ENCODE peak calls at places on chromosomes 16 and 17, in six cellular contexts. One of them, this sample, is unnamed.

GRCh38 chr16:54054237-54054780 is 232.3 kb downstream of the IRX3 start:
- DNase-seq in HepG2: no peak
- DNase-seq in GM12878: no peak
- DNase-seq in GM12891: no peak
- DNase-seq in H1: no peak
- DNase-seq in K562: no peak
- DNase-seq in this sample: no peak

GRCh38 chr16:19507882-19508281 is 14.0 kb downstream of the GDE1 start:
- DNase-seq in HepG2: no peak
- DNase-seq in GM12878: no peak
- DNase-seq in GM12891: no peak
- DNase-seq in H1: no peak
- DNase-seq in K562: no peak
- DNase-seq in this sample: no peak

GRCh38 chr16:60681014-60681413 is 1355.2 kb downstream of the CDH8 start:
- DNase-seq in HepG2: no peak
- DNase-seq in GM12878: no peak
- DNase-seq in GM12891: no peak
- DNase-seq in H1: no peak
- DNase-seq in K562: no peak
- DNase-seq in this sample: no peak

GRCh38 chr17:19978206-19978802 is 676 bp upstream of the AKAP10 start:
- DNase-seq in HepG2: no peak
- DNase-seq in GM12878: peak
- DNase-seq in GM12891: peak
- DNase-seq in H1: no peak
- DNase-seq in K562: no peak
- DNase-seq in this sample: no peak

GRCh38 chr17:2090804-2091534 is 36.1 kb downstream of the HIC1 start:
- DNase-seq in HepG2: no peak
- DNase-seq in GM12878: no peak
- DNase-seq in GM12891: no peak
- DNase-seq in H1: peak
- DNase-seq in K562: peak
- DNase-seq in this sample: no peak

GRCh38 chr17:42706732-42707131 is 24.4 kb downstream of the CNTNAP1 start:
- DNase-seq in HepG2: no peak
- DNase-seq in GM12878: peak
- DNase-seq in GM12891: no peak
- DNase-seq in H1: no peak
- DNase-seq in K562: no peak
- DNase-seq in this sample: no peak

GRCh38 chr16:58451945-58452401 is 48.0 kb upstream of the NDRG4 start:
- DNase-seq in HepG2: peak
- DNase-seq in GM12878: no peak
- DNase-seq in GM12891: no peak
- DNase-seq in H1: no peak
- DNase-seq in K562: no peak
- DNase-seq in this sample: no peak

GRCh38 chr16:15775209-15775608 is 81.6 kb downstream of the MYH11 start:
- DNase-seq in HepG2: no peak
- DNase-seq in GM12878: peak
- DNase-seq in GM12891: no peak
- DNase-seq in H1: no peak
- DNase-seq in K562: no peak
- DNase-seq in this sample: no peak

GRCh38 chr17:62780273-62780672 is 27.8 kb downstream of the MARCHF10 start:
- DNase-seq in HepG2: no peak
- DNase-seq in GM12878: no peak
- DNase-seq in GM12891: no peak
- DNase-seq in H1: no peak
- DNase-seq in K562: no peak
- DNase-seq in this sample: no peak

GRCh38 chr17:266701-267656 is 85.5 kb upstream of the DOC2B start:
- DNase-seq in HepG2: no peak
- DNase-seq in GM12878: no peak
- DNase-seq in GM12891: no peak
- DNase-seq in H1: peak
- DNase-seq in K562: no peak
- DNase-seq in this sample: no peak

GRCh38 chr17:73058022-73058421 is 34.5 kb downstream of the SLC39A11 start:
- DNase-seq in HepG2: no peak
- DNase-seq in GM12878: no peak
- DNase-seq in GM12891: no peak
- DNase-seq in H1: no peak
- DNase-seq in K562: no peak
- DNase-seq in this sample: no peak

GRCh38 chr17:12421646-12422306 is 243.9 kb upstream of the MYOCD start:
- DNase-seq in HepG2: no peak
- DNase-seq in GM12878: no peak
- DNase-seq in GM12891: no peak
- DNase-seq in H1: no peak
- DNase-seq in K562: no peak
- DNase-seq in this sample: no peak

GRCh38 chr16:56932588-56933265 is 785 bp downstream of the HERPUD1 start:
- DNase-seq in HepG2: peak
- DNase-seq in GM12878: no peak
- DNase-seq in GM12891: no peak
- DNase-seq in H1: peak
- DNase-seq in K562: peak
- DNase-seq in this sample: no peak

GRCh38 chr17:7176870-7177209 is 2.3 kb downstream of the ASGR1 start:
- DNase-seq in HepG2: no peak
- DNase-seq in GM12878: no peak
- DNase-seq in GM12891: no peak
- DNase-seq in H1: no peak
- DNase-seq in K562: no peak
- DNase-seq in this sample: peak

GRCh38 chr16:10871157-10871991 is 5.6 kb upstream of the CIITA start:
- DNase-seq in HepG2: peak
- DNase-seq in GM12878: peak
- DNase-seq in GM12891: no peak
- DNase-seq in H1: no peak
- DNase-seq in K562: no peak
- DNase-seq in this sample: no peak

DNA sequence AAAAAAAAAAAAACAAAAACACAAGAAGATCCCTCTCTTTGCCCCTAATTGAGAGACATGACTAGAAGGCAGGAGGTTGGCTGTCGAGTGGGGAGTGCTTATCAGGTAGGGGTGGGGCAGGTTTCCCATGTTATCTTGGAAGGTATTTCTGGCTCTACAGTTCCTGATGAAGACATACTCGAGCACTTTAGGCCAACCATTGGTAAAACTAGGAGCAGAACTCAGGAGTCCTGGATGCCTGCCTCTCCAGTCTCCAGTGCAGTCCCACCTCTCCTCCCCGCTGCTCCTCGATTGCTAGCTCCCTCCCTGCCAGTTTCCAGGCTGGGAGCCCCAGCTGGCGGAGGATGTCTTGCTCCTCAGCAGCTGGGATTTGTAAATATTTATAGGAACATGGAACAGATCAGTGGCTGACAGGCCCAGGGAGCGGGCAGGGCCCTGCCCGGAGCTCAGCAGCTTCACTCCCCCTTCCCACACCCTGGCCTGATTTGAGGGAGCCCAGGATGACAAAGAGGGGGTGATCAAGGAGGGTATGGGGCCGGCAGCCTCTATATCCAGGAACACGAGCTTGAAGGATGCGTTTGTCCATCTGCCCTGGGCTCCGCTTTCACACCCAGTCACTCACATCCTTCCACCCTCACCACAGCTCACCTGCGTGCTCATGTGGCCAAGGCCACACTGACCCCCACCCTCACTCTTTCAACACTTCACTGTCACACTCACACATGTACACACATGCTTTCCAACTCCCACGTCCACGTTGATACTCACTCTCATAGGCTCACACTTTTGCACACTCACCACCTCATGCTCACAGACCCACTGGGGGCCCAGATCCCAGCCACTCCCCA is 11.5 kb upstream of the C1QL1 start:
- DNase-seq in HepG2: no peak
- DNase-seq in GM12878: no peak
- DNase-seq in GM12891: no peak
- DNase-seq in H1: no peak
- DNase-seq in K562: no peak
- DNase-seq in this sample: no peak
- TF ChIP-seq POLR2AphosphoS5 in HepG2: no peak
- TF ChIP-seq POLR2AphosphoS5 in GM12878: no peak
- TF ChIP-seq POLR2AphosphoS5 in GM12891: no peak
- TF ChIP-seq POLR2AphosphoS5 in H1: no peak
- TF ChIP-seq POLR2AphosphoS5 in K562: no peak
- TF ChIP-seq POLR2AphosphoS5 in this sample: no peak

DNA sequence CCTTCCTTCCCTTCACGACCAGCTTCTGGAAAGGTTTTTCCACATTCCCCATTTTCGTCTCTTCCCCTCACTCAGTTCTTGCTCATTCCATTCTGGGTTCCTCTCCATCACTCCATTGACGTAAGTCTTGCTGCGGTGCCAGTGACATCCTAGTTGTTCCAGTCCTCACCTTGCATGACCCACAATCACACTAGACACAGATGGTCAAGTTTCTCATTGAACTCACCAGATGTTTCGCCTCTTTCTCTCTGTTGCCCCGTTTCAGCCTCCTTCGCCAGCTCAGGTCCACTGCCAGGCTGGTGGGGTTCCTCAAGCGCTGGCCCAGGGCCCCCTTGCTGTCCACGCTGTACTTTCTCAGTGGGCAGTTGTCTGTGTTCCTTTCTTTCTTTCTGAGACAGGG is 43.4 kb downstream of the CCDC42 start:
- DNase-seq in HepG2: no peak
- DNase-seq in GM12878: no peak
- DNase-seq in GM12891: no peak
- DNase-seq in H1: no peak
- DNase-seq in K562: no peak
- DNase-seq in this sample: no peak
- TF ChIP-seq TAF1 in HepG2: no peak
- TF ChIP-seq TAF1 in GM12878: no peak
- TF ChIP-seq TAF1 in GM12891: no peak
- TF ChIP-seq TAF1 in H1: no peak
- TF ChIP-seq TAF1 in K562: no peak
- TF ChIP-seq TAF1 in this sample: no peak

DNA sequence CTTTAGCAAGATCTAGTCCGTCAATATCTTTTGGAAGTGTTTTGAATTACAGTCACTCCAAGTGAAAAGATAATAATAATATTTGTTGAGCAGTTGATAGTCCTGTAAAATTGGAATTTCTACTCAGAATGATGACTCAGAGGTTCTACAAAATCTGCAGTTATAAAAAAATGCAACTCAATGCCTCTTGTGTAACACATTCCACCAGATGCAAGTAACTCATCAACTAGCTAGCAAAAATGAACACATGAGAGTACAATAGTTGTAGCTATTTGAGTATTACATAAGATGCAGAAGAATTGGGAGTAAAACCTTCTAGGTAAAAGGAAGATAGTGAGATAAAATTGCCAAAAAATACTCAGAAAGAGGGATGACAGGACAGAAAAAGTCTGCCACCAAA is 177.2 kb downstream of the CDH8 start:
- DNase-seq in HepG2: no peak
- DNase-seq in GM12878: no peak
- DNase-seq in GM12891: no peak
- DNase-seq in H1: no peak
- DNase-seq in K562: no peak
- DNase-seq in this sample: no peak
- TF ChIP-seq POLR2A in HepG2: no peak
- TF ChIP-seq POLR2A in GM12878: no peak
- TF ChIP-seq POLR2A in GM12891: no peak
- TF ChIP-seq POLR2A in H1: no peak
- TF ChIP-seq POLR2A in K562: no peak
- TF ChIP-seq POLR2A in this sample: no peak

DNA sequence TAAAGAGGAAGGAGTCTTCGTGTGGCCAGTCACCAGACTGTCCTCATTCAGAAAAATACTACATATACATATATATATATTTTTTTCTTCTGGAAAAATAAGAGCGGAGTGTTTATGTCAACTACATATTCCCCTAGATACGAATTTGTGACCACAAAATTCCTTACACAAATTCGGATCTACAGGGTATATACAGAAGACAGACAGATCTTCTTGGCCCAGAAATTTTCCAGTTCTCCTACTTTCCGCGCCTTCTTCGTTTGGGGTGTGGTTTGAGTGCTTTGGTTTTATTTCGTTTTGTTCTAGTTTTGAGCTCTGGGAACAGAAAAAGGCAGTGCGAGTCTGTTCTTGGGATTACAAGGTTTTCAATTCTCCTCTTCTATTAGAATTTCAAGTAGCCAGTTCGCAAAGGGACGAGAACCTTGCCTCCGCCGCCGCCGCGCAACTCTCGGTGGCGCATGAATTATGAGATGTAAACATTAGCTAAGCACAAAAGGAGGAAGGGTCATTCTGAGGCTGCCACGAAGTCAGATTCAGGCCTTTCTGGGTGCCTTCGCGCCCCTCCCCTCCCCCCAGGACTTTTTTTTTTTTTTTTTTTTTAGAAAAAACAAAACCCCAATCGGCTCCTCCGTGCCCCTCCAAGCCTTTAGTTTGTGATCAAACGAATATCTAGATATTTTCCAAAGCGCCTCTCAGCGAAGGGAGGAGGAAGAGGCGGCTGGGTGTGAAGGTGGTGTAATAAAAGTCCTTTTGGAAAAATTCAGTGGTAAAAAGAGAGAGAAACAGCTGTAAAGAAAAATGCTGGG is 1.8 kb upstream of the HOXB4 start:
- DNase-seq in HepG2: no peak
- DNase-seq in GM12878: no peak
- DNase-seq in GM12891: no peak
- DNase-seq in H1: no peak
- DNase-seq in K562: no peak
- DNase-seq in this sample: no peak
- TF ChIP-seq POLR2AphosphoS5 in HepG2: no peak
- TF ChIP-seq POLR2AphosphoS5 in GM12878: no peak
- TF ChIP-seq POLR2AphosphoS5 in GM12891: no peak
- TF ChIP-seq POLR2AphosphoS5 in H1: no peak
- TF ChIP-seq POLR2AphosphoS5 in K562: peak
- TF ChIP-seq POLR2AphosphoS5 in this sample: no peak